ENCODE peak calls at places on chromosomes 2 and 18, in four cellular contexts. O is IMR-90, E is left lung, W is gastrocnemius medialis. Y is an unnamed sample.

GRCh38 chr18:23765931-23766330 is 76.7 kb downstream of the LAMA3 start:
- DNase-seq in O (no peak), E (no peak), W (no peak), Y (no peak)

GRCh38 chr18:23588836-23589560 is 2.7 kb upstream of the NPC1 start:
- DNase-seq in W (no peak), E (no peak), O (no peak), Y (no peak)

GRCh38 chr2:222810044-222810443 is 50.8 kb upstream of the ACSL3 start:
- DNase-seq in O (no peak), E (no peak), W (no peak), Y (no peak)

GRCh38 chr18:79857082-79857661 is 59.4 kb downstream of the KCNG2 start:
- DNase-seq in O (peak; percentile 58), W (no peak), E (no peak), Y (no peak)

GRCh38 chr2:190563109-190563508 is 28.6 kb upstream of the NEMP2 start:
- DNase-seq in O (no peak), E (peak; percentile 57), W (no peak), Y (peak; percentile 22)

GRCh38 chr2:205556841-205557539 is 125.3 kb upstream of the NRP2 start:
- DNase-seq in W (no peak), E (no peak), O (no peak), Y (no peak)

GRCh38 chr2:84792856-84793522 is 87.9 kb downstream of the TRABD2A start:
- DNase-seq in E (no peak), W (no peak), O (peak; percentile 60), Y (no peak)

GRCh38 chr2:98504386-98505109 is 59.9 kb downstream of the INPP4A start:
- DNase-seq in O (no peak), W (no peak), E (no peak), Y (no peak)

GRCh38 chr2:177646241-177646640 is 253.7 kb downstream of the AGPS start:
- DNase-seq in W (no peak), E (no peak), O (no peak), Y (no peak)

GRCh38 chr18:46716827-46717226 is 40.0 kb downstream of the ST8SIA5 start:
- DNase-seq in O (no peak), W (no peak), E (no peak), Y (no peak)

GRCh38 chr18:36889742-36890141 is 60.8 kb downstream of the KIAA1328 start:
- DNase-seq in E (no peak), W (no peak), O (no peak), Y (no peak)

GRCh38 chr2:109613922-109614714 is at the start of the genes SEPTIN10 and SOWAHC:
- DNase-seq in W (peak; percentile 91), E (peak; percentile 96), O (peak; percentile 99), Y (peak; percentile 35)

GRCh38 chr2:193332938-193333337 is 1138.2 kb upstream of the TMEFF2 start:
- DNase-seq in E (no peak), O (no peak), W (no peak), Y (no peak)

GRCh38 chr2:106030287-106031268 is 163.5 kb downstream of the UXS1 start:
- DNase-seq in W (peak; percentile 54), O (peak; percentile 81), E (no peak), Y (no peak)

GRCh38 chr2:154261473-154262027 is 389.8 kb downstream of the GALNT13 start:
- DNase-seq in W (no peak), O (no peak), E (no peak), Y (no peak)

GRCh38 chr2:104033399-104033798 is 820.5 kb upstream of the POU3F3 start:
- DNase-seq in E (no peak), O (no peak), W (no peak), Y (no peak)

GRCh38 chr2:15049096-15049993 is 416.8 kb downstream of the LRATD1 start:
- DNase-seq in E (no peak), O (no peak), W (no peak), Y (no peak)

Y was measured in activated CD8-positive, alpha-beta memory T cell treated with anti-CD3 and anti-CD28 coated beads for 1 hour.